ENCODE peak calls at places on chromosomes 4 and X, in seven cellular contexts. S is fibroblast of the aortic adventitia; E is left ventricle myocardium inferior; B is CD4-positive, alpha-beta memory T cell; G is dorsolateral prefrontal cortex; H is spleen; X is hepatocyte. V is an unnamed sample.

GRCh38 chr4:52657630-52658501 is 1.2 kb downstream of the USP46 start:
- DNase-seq in X (peak), E (no peak), B (no peak), G (no peak), S (peak), H (no peak), V (no peak)

GRCh38 chr4:149161247-149161646 is 654.4 kb downstream of the IQCM start:
- DNase-seq in G (no peak), E (no peak), X (no peak), H (no peak), B (no peak), S (peak), V (no peak)

GRCh38 chr4:120991885-120992284 is 69.4 kb upstream of the PRDM5 start:
- DNase-seq in B (no peak), X (no peak), G (no peak), H (no peak), E (no peak), S (no peak), V (no peak)

GRCh38 chrX:109927663-109928273 is 75.1 kb upstream of the TMEM164 start:
- DNase-seq in S (no peak), X (no peak), E (peak), H (no peak), B (no peak), G (peak), V (peak)

GRCh38 chrX:18573556-18573955 is 98.4 kb downstream of the RS1 start:
- DNase-seq in X (no peak), H (no peak), E (no peak), S (no peak), B (no peak), G (no peak), V (no peak)

GRCh38 chrX:114077773-114078172 is 506.1 kb upstream of the HTR2C start:
- DNase-seq in H (no peak), S (no peak), B (no peak), G (no peak), X (no peak), E (no peak), V (no peak)

GRCh38 chrX:54926978-54927377 is 6.4 kb downstream of the TRO start:
- DNase-seq in X (no peak), S (no peak), G (no peak), E (no peak), H (no peak), B (no peak), V (no peak)

GRCh38 chrX:26845051-26845450 is 618.1 kb downstream of the PPP4R3C start:
- DNase-seq in B (no peak), H (no peak), X (peak), G (no peak), S (peak), E (no peak), V (no peak)

GRCh38 chr4:56038763-56039162 is 90.0 kb downstream of the CEP135 start:
- DNase-seq in B (no peak), G (no peak), H (no peak), E (no peak), S (no peak), X (no peak), V (no peak)

GRCh38 chr4:77154074-77154473 is 2.9 kb upstream of the CCNG2 start:
- DNase-seq in X (no peak), H (no peak), G (no peak), B (no peak), S (no peak), E (no peak), V (peak)

GRCh38 chr4:86302242-86302641 is 57.6 kb downstream of the MAPK10 start:
- DNase-seq in E (no peak), B (no peak), S (peak), H (no peak), X (peak), G (peak), V (no peak)

GRCh38 chr4:7845493-7846124 is 94.1 kb downstream of the AFAP1 start:
- DNase-seq in E (no peak), S (no peak), G (no peak), H (no peak), X (no peak), B (no peak), V (no peak)

GRCh38 chrX:41580423-41581064 is 108.2 kb upstream of the GPR34 start:
- DNase-seq in G (no peak), S (no peak), X (no peak), B (peak), H (no peak), E (no peak), V (no peak)

GRCh38 chr4:60042231-60042652 is 1157.9 kb upstream of the ADGRL3 start:
- DNase-seq in H (peak), B (no peak), G (no peak), X (no peak), E (no peak), S (no peak), V (no peak)

GRCh38 chrX:43025806-43026205 is 247.8 kb upstream of the PPP1R2C start:
- DNase-seq in G (no peak), B (no peak), E (no peak), S (no peak), X (no peak), H (no peak), V (no peak)

GRCh38 chr4:15913631-15913970 is 24.9 kb downstream of the FGFBP1 start:
- DNase-seq in G (no peak), X (peak), S (peak), E (no peak), H (no peak), B (no peak), V (no peak)

GRCh38 chr4:122914292-122914904 is 8.0 kb downstream of the NUDT6 start:
- DNase-seq in E (no peak), X (peak), B (no peak), S (peak), H (no peak), G (no peak), V (peak)

GRCh38 chr4:118783887-118784286 is 52.0 kb downstream of the SEC24D start:
- DNase-seq in X (no peak), S (peak), E (no peak), H (no peak), G (no peak), B (no peak), V (no peak)

GRCh38 chr4:40992472-40993298 is 221.7 kb downstream of the APBB2 start:
- DNase-seq in S (peak), X (no peak), E (no peak), B (no peak), G (no peak), H (no peak), V (no peak)

GRCh38 chrX:33087411-33087810 is 123.9 kb downstream of the DMD start:
- DNase-seq in S (no peak), E (no peak), B (no peak), X (no peak), G (no peak), H (no peak), V (no peak)

GRCh38 chrX:136850441-136851175 is 29.9 kb downstream of the RBMX start:
- DNase-seq in S (no peak), B (no peak), H (no peak), G (no peak), X (no peak), E (no peak), V (no peak)

GRCh38 chrX:69556094-69557011 is 52.2 kb downstream of the NALF2 start:
- DNase-seq in X (peak), S (peak), G (no peak), H (no peak), E (no peak), B (no peak), V (no peak)

GRCh38 chr4:94680131-94680862 is 77.5 kb upstream of the BMPR1B start:
- DNase-seq in G (no peak), E (no peak), B (no peak), H (no peak), S (peak), X (no peak), V (no peak)

GRCh38 chr4:38122060-38122459 is 161.9 kb downstream of the PTTG2 start:
- DNase-seq in H (no peak), B (no peak), X (no peak), G (no peak), E (no peak), S (no peak), V (no peak)

GRCh38 chrX:81729269-81729777 is 527.4 kb downstream of the SH3BGRL start:
- DNase-seq in H (no peak), E (no peak), S (no peak), G (no peak), X (no peak), B (no peak), V (no peak)

GRCh38 chr4:83369825-83370639 is 35.4 kb upstream of the HPSE start:
- DNase-seq in G (no peak), B (no peak), X (peak), H (no peak), S (peak), E (no peak), V (no peak)

GRCh38 chrX:154373340-154374306 is 811 bp downstream of the FLNA start:
- DNase-seq in G (peak), H (no peak), S (peak), E (peak), X (peak), B (no peak), V (no peak)

GRCh38 chr4:15754323-15754722 is 23.8 kb upstream of the CD38 start:
- DNase-seq in G (no peak), H (no peak), S (peak), E (no peak), X (no peak), B (peak), V (peak)

GRCh38 chrX:72255445-72255844 is 16.6 kb upstream of the ERCC6L start:
- DNase-seq in X (no peak), S (no peak), B (no peak), H (no peak), G (peak), E (no peak), V (no peak)

GRCh38 chr4:96036781-96037180 is 196.9 kb downstream of the PDHA2 start:
- DNase-seq in B (no peak), G (no peak), E (no peak), H (no peak), X (no peak), S (no peak), V (no peak)

GRCh38 chr4:105135746-105136145 is 10.9 kb upstream of the TET2 start:
- DNase-seq in E (no peak), B (no peak), H (no peak), X (no peak), G (no peak), S (peak), V (no peak)

GRCh38 chr4:76589872-76590846 is 155.1 kb downstream of the SHROOM3 start:
- DNase-seq in G (no peak), X (peak), H (no peak), B (no peak), E (peak), S (peak), V (no peak)

GRCh38 chrX:129000018-129000417 is 523.3 kb downstream of the SMARCA1 start:
- DNase-seq in H (no peak), G (no peak), B (no peak), E (no peak), X (no peak), S (no peak), V (no peak)

GRCh38 chr4:89681219-89681618 is 155.7 kb downstream of the SNCA start:
- DNase-seq in B (no peak), X (peak), S (no peak), E (no peak), G (no peak), H (peak), V (peak)

GRCh38 chr4:182082910-182083309 is 160.3 kb upstream of the TENM3 start:
- DNase-seq in E (no peak), B (no peak), G (no peak), X (no peak), S (no peak), H (no peak), V (no peak)

GRCh38 chrX:53281321-53281822 is at the start of gene IQSEC2:
- DNase-seq in S (peak), X (peak), B (no peak), G (no peak), E (peak), H (peak), V (no peak)

GRCh38 chr4:337143-337931 is at the start of gene ZNF141:
- DNase-seq in X (peak), E (peak), G (peak), S (peak), H (peak), B (peak), V (no peak)
- H3K4me3 ChIP-seq in X (peak), E (peak), G (peak), S (peak), H (peak), B (peak), V (no peak)

GRCh38 chr4:48196758-48197504 is 62.9 kb upstream of the TXK start:
- DNase-seq in G (no peak), X (no peak), B (no peak), H (no peak), S (no peak), E (no peak), V (peak)
- H3K4me3 ChIP-seq in G (no peak), X (no peak), B (no peak), H (no peak), S (no peak), E (no peak), V (peak)

GRCh38 chr4:2932951-2933565 is 30.1 kb downstream of the NOP14 start:
- DNase-seq in H (no peak), E (peak), X (no peak), G (no peak), S (no peak), B (peak), V (no peak)
- H3K4me3 ChIP-seq in H (peak), E (peak), X (no peak), G (peak), S (peak), B (peak), V (no peak)

GRCh38 chrX:48538641-48539344 is 721 bp upstream of the TBC1D25 start:
- DNase-seq in S (no peak), H (peak), E (no peak), B (no peak), X (no peak), G (no peak), V (no peak)
- H3K4me3 ChIP-seq in S (peak), H (no peak), E (peak), B (no peak), X (no peak), G (peak), V (no peak)

DNA sequence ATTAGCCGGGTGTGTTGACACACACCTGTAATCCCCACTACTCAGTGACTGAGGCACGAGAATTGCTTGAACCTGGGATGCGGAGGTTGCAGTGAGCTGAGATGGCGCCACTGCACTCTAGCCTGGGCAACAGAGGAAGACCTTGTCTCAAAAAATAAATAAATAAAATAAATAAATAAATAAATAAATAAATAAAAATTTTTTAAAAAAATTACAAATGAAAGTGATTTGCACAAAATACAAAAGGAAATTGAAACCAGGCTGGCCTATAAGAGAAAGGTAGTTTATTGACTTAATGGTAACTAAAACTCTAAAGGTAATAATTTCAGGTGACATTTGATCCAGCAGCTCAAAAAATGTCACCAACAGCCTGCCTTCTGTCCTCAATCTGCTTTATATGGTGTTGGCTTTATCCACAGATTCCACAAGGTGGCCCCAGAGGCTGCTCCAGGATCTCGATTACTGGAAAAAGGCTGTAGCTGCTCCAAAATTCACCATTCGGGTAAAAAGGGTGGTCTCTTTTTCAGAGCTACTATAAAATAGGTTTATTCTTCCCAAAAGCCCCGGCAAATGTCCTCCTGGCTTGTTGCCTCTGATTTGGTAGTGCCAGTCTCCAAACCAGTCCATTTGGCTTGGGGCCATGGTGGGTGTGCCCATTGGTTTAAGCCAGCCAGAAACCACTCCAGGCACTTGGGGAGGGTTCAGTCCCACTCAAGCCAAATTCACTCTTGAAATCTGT is 61.4 kb upstream of the TRIM2 start:
- DNase-seq in B (peak), X (peak), E (peak), H (no peak), S (peak), G (peak), V (peak)
- H3K4me3 ChIP-seq in B (no peak), X (no peak), E (peak), H (no peak), S (peak), G (no peak), V (no peak)

GRCh38 chrX:140501940-140502468 is 2.9 kb downstream of the SOX3 start:
- DNase-seq in X (no peak), B (no peak), E (no peak), S (no peak), H (no peak), G (no peak), V (no peak)

GRCh38 chrX:140502491-140503229 is 2.2 kb downstream of the SOX3 start:
- DNase-seq in S (no peak), E (no peak), G (no peak), X (no peak), B (no peak), H (no peak), V (no peak)

GRCh38 chrX:140504371-140505324 is at the start of gene SOX3:
- DNase-seq in E (no peak), S (no peak), G (no peak), H (no peak), X (no peak), B (no peak), V (no peak)

GRCh38 chrX:140503230-140503585 is 1.7 kb downstream of the SOX3 start:
- DNase-seq in S (no peak), E (no peak), G (no peak), B (no peak), X (no peak), H (no peak), V (no peak)

GRCh38 chrX:140503714-140504351 is 1.0 kb downstream of the SOX3 start:
- DNase-seq in E (no peak), B (no peak), S (peak), X (peak), H (no peak), G (no peak), V (no peak)
- H3K4me3 ChIP-seq in E (peak), B (no peak), S (no peak), X (no peak), H (peak), G (peak), V (no peak)

GRCh38 chr4:163489929-163490328 is 4.6 kb upstream of the TMA16 start:
- DNase-seq in G (no peak), X (no peak), B (no peak), E (no peak), H (no peak), S (no peak), V (no peak)

GRCh38 chr4:163494360-163495241 is at the start of gene TMA16:
- DNase-seq in B (peak), G (peak), H (peak), S (peak), X (peak), E (peak), V (peak)

GRCh38 chr4:163495900-163496299 is 1.4 kb downstream of the TMA16 start:
- DNase-seq in S (no peak), G (no peak), B (peak), H (no peak), E (no peak), X (no peak), V (peak)

GRCh38 chr4:163492951-163493504 is 1.5 kb upstream of the TMA16 start:
- DNase-seq in B (no peak), E (no peak), S (no peak), G (no peak), X (no peak), H (no peak), V (peak)

DNA sequence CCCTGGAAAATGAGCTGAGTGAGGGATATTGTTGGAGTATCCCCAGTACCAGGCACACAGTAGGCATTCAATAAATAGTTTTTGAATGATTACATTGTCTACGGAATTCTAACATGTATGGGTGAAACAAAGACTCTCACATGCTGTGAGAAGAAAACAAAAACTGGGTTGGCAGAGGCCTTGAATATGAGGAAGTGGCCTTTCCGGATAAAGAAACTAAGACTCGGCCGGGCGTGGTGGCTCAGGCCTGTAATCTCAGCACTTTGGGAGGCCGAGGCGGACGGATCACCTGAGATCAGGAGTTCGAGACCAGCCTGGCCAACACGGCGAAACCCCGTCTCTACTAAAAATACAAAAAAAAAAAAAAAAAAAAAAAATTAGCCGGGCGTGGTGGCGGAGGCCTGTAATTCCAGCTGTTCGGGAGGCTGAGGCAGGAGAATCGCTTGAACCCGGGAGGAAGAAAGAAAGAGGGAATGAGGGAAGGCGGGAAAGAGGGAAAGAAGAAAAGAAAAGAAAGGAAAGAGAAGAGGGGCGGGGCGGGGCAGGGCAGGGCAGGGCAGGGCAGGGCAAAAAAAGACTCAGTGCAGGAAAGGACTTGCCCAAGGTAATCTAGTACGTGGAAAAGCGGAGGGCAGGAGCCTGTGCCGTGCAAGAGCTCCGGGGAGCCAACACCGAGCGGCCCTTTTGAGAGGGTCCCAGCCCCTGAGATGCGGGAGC is 689 bp upstream of the TMA16 start:
- DNase-seq in B (no peak), X (no peak), H (peak), S (no peak), G (no peak), E (peak), V (peak)
- H3K4me3 ChIP-seq in B (peak), X (peak), H (peak), S (peak), G (peak), E (peak), V (peak)

GRCh38 chr4:176920694-176921093 is 128.0 kb upstream of the VEGFC start:
- DNase-seq in X (no peak), G (no peak), B (no peak), H (no peak), E (no peak), S (peak), V (no peak)
- H3K4me3 ChIP-seq in X (no peak), G (no peak), B (no peak), H (no peak), E (no peak), S (no peak), V (no peak)

V was measured in MM.1S.